ENCODE peak calls at places on chromosomes 2 and 18, in four cellular contexts. T is dorsolateral prefrontal cortex, E is CD14-positive monocyte, K is body of pancreas. Y is an unnamed sample.

GRCh38 chr2:43718530-43719124 is 42.4 kb upstream of the C1GALT1C1L start:
- DNase-seq in T (no peak), E (no peak), K (no peak), Y (no peak)

GRCh38 chr18:12995952-12996477 is 4.9 kb downstream of the CEP192 start:
- DNase-seq in T (no peak), E (no peak), K (no peak), Y (no peak)

GRCh38 chr2:55518846-55519167 is 711 bp upstream of the CFAP36 start:
- DNase-seq in T (no peak), E (no peak), K (no peak), Y (no peak)

GRCh38 chr2:88181511-88181910 is 11.4 kb downstream of the THNSL2 start:
- DNase-seq in T (no peak), E (no peak), K (no peak), Y (no peak)

GRCh38 chr2:180033993-180034894 is 27.1 kb upstream of the CWC22 start:
- DNase-seq in T (no peak), E (no peak), K (no peak), Y (peak)

GRCh38 chr2:9961014-9961413 is 9.5 kb downstream of the GRHL1 start:
- DNase-seq in T (no peak), E (no peak), K (no peak), Y (no peak)

GRCh38 chr2:221444106-221444505 is 128.0 kb downstream of the EPHA4 start:
- DNase-seq in T (no peak), E (no peak), K (no peak), Y (no peak)

GRCh38 chr2:70070557-70071268 is 16.6 kb upstream of the PCBP1 start:
- DNase-seq in T (peak), E (peak), K (peak), Y (peak)

GRCh38 chr18:21215480-21215879 is 26.6 kb upstream of the GREB1L start:
- DNase-seq in T (no peak), E (no peak), K (no peak), Y (no peak)

GRCh38 chr2:41207578-41207977 is 755.7 kb upstream of the SLC8A1 start:
- DNase-seq in T (no peak), E (no peak), K (peak), Y (no peak)

GRCh38 chr2:54818226-54818625 is 94.8 kb downstream of the EML6 start:
- DNase-seq in T (no peak), E (no peak), K (no peak), Y (no peak)

GRCh38 chr18:75256376-75256775 is 45.8 kb downstream of the TSHZ1 start:
- DNase-seq in T (no peak), E (no peak), K (no peak), Y (no peak)

GRCh38 chr2:224711381-224711780 is 4.8 kb downstream of the CCDC195 start:
- DNase-seq in T (no peak), E (no peak), K (no peak), Y (no peak)

GRCh38 chr2:27323592-27324285 is 842 bp upstream of the MPV17 start:
- DNase-seq in T (no peak), E (no peak), K (peak), Y (no peak)

GRCh38 chr2:8872821-8873432 is 35.5 kb upstream of the KIDINS220 start:
- DNase-seq in T (no peak), E (no peak), K (peak), Y (peak)

GRCh38 chr2:216391401-216391800 is 19.1 kb upstream of the MARCHF4 start:
- DNase-seq in T (no peak), E (no peak), K (no peak), Y (no peak)

GRCh38 chr18:61893304-61893970 is 630 bp upstream of the RNF152 start:
- DNase-seq in T (peak), E (no peak), K (peak), Y (no peak)
- TF ChIP-seq CTCF in T (peak), E (no peak), K (no peak), Y (peak)

DNA sequence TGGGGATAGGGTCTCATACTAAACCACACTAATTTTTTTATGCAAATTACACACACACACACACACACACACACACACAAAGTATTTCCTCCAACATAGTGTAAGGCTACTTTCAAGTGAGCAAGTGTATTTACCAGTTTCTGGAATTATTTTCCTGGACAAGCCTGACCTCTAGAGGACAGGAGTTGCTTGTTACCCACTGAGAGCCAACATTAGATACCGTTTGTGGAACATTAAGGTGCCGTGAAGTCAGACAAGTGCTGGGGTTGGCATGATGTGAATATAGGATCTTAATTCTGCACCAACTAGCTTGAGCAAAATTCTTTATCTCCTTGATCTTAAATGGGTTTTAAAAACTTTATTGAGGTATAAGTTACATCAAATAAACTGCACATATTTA is 39.3 kb upstream of the SERPINB2 start:
- DNase-seq in T (no peak), E (no peak), K (peak), Y (peak)
- TF ChIP-seq CTCF in T (peak), E (peak), K (no peak), Y (peak)

GRCh38 chr18:48649231-48649630 is 110.4 kb downstream of the CTIF start:
- DNase-seq in T (no peak), E (no peak), K (no peak), Y (peak)
- TF ChIP-seq CTCF in T (no peak), E (no peak), K (no peak), Y (peak)

GRCh38 chr2:237128026-237128703 is 42.5 kb downstream of the COPS8 start:
- DNase-seq in T (no peak), E (peak), K (peak), Y (peak)
- TF ChIP-seq CTCF in T (no peak), E (no peak), K (no peak), Y (no peak)

Y was measured in LNCaP clone FGC.